ENCODE peak calls at places on chromosomes 11 and 22, in four cellular contexts. One of them, this sample, is unnamed.

GRCh38 chr11:74018331-74019005 is 9.6 kb upstream of the UCP3 start:
- DNase-seq in neural crest cell: no peak
- DNase-seq in Ammon's horn: peak; percentile 87
- DNase-seq in CD4-positive, alpha-beta T cell: no peak
- DNase-seq in this sample: no peak

GRCh38 chr11:94706211-94706610 is 61.9 kb upstream of the AMOTL1 start:
- DNase-seq in neural crest cell: no peak
- DNase-seq in CD4-positive, alpha-beta T cell: no peak
- DNase-seq in Ammon's horn: no peak
- DNase-seq in this sample: no peak

GRCh38 chr11:19727246-19727645 is 14.6 kb downstream of the NAV2 start:
- DNase-seq in neural crest cell: no peak
- DNase-seq in Ammon's horn: peak; percentile 66
- DNase-seq in CD4-positive, alpha-beta T cell: no peak
- DNase-seq in this sample: peak; percentile 93

GRCh38 chr22:44685384-44686056 is 16.5 kb upstream of the PRR5 start:
- DNase-seq in Ammon's horn: no peak
- DNase-seq in CD4-positive, alpha-beta T cell: peak; percentile 67
- DNase-seq in neural crest cell: peak; percentile 52
- DNase-seq in this sample: no peak

GRCh38 chr11:27619039-27619438 is 81.2 kb downstream of the BDNF start:
- DNase-seq in Ammon's horn: no peak
- DNase-seq in CD4-positive, alpha-beta T cell: no peak
- DNase-seq in neural crest cell: no peak
- DNase-seq in this sample: no peak

GRCh38 chr11:126901783-126902182 is 98.8 kb downstream of the KIRREL3 start:
- DNase-seq in Ammon's horn: no peak
- DNase-seq in neural crest cell: no peak
- DNase-seq in CD4-positive, alpha-beta T cell: no peak
- DNase-seq in this sample: no peak

GRCh38 chr11:126282361-126282741 is 542 bp upstream of the TIRAP start:
- DNase-seq in neural crest cell: peak; percentile 21
- DNase-seq in CD4-positive, alpha-beta T cell: peak; percentile 33
- DNase-seq in Ammon's horn: peak; percentile 69
- DNase-seq in this sample: peak; percentile 61

GRCh38 chr22:50399751-50400331 is 56.7 kb downstream of the PPP6R2 start:
- DNase-seq in Ammon's horn: peak; percentile 78
- DNase-seq in neural crest cell: peak; percentile 33
- DNase-seq in CD4-positive, alpha-beta T cell: no peak
- DNase-seq in this sample: peak; percentile 69

GRCh38 chr11:13357232-13357631 is 79.6 kb downstream of the BMAL1 start:
- DNase-seq in Ammon's horn: no peak
- DNase-seq in neural crest cell: no peak
- DNase-seq in CD4-positive, alpha-beta T cell: no peak
- DNase-seq in this sample: no peak

GRCh38 chr11:9606799-9607510 is 33.5 kb downstream of the WEE1 start:
- DNase-seq in Ammon's horn: no peak
- DNase-seq in CD4-positive, alpha-beta T cell: no peak
- DNase-seq in neural crest cell: no peak
- DNase-seq in this sample: peak; percentile 58

GRCh38 chr11:120645639-120646038 is 134.1 kb downstream of the GRIK4 start:
- DNase-seq in Ammon's horn: no peak
- DNase-seq in neural crest cell: no peak
- DNase-seq in CD4-positive, alpha-beta T cell: no peak
- DNase-seq in this sample: no peak

GRCh38 chr11:2575611-2576051 is 124.2 kb downstream of the KCNQ1OT1 start:
- DNase-seq in CD4-positive, alpha-beta T cell: no peak
- DNase-seq in Ammon's horn: no peak
- DNase-seq in neural crest cell: no peak
- DNase-seq in this sample: no peak

GRCh38 chr22:35334010-35334409 is 34.3 kb downstream of the TOM1 start:
- DNase-seq in Ammon's horn: no peak
- DNase-seq in CD4-positive, alpha-beta T cell: no peak
- DNase-seq in neural crest cell: no peak
- DNase-seq in this sample: no peak

GRCh38 chr11:99632969-99633368 is 612.2 kb downstream of the CNTN5 start:
- DNase-seq in neural crest cell: no peak
- DNase-seq in Ammon's horn: no peak
- DNase-seq in CD4-positive, alpha-beta T cell: no peak
- DNase-seq in this sample: no peak

GRCh38 chr22:21611210-21611977 is 18.4 kb downstream of the YDJC start:
- DNase-seq in Ammon's horn: no peak
- DNase-seq in neural crest cell: no peak
- DNase-seq in CD4-positive, alpha-beta T cell: no peak
- DNase-seq in this sample: no peak

GRCh38 chr11:2993000-2993330 is 836 bp upstream of the NAP1L4 start:
- DNase-seq in CD4-positive, alpha-beta T cell: no peak
- DNase-seq in Ammon's horn: no peak
- DNase-seq in neural crest cell: no peak
- DNase-seq in this sample: no peak

GRCh38 chr11:36389811-36390210 is 93.7 kb downstream of the PRR5L start:
- DNase-seq in CD4-positive, alpha-beta T cell: no peak
- DNase-seq in neural crest cell: no peak
- DNase-seq in Ammon's horn: no peak
- DNase-seq in this sample: no peak

GRCh38 chr11:6612816-6613136 is 760 bp upstream of the TAF10 start:
- DNase-seq in neural crest cell: peak; percentile 30
- DNase-seq in CD4-positive, alpha-beta T cell: no peak
- DNase-seq in Ammon's horn: no peak
- DNase-seq in this sample: no peak

GRCh38 chr22:38167988-38168407 is 13.6 kb downstream of the PLA2G6 start:
- DNase-seq in Ammon's horn: no peak
- DNase-seq in neural crest cell: no peak
- DNase-seq in CD4-positive, alpha-beta T cell: no peak
- DNase-seq in this sample: peak; percentile 90

GRCh38 chr11:67266424-67267187 is at the start of gene GRK2:
- DNase-seq in CD4-positive, alpha-beta T cell: no peak
- DNase-seq in Ammon's horn: no peak
- DNase-seq in neural crest cell: no peak
- DNase-seq in this sample: no peak

GRCh38 chr11:33045551-33046255 is 6.3 kb downstream of the TCP11L1 start:
- DNase-seq in Ammon's horn: no peak
- DNase-seq in neural crest cell: no peak
- DNase-seq in CD4-positive, alpha-beta T cell: no peak
- DNase-seq in this sample: no peak

GRCh38 chr11:6925636-6926207 is 504 bp upstream of the ZNF215 start:
- DNase-seq in neural crest cell: peak; percentile 7
- DNase-seq in Ammon's horn: peak; percentile 25
- DNase-seq in CD4-positive, alpha-beta T cell: no peak
- DNase-seq in this sample: peak; percentile 32

GRCh38 chr11:86294026-86294425 is 8.0 kb upstream of the HIKESHI start:
- DNase-seq in Ammon's horn: no peak
- DNase-seq in neural crest cell: no peak
- DNase-seq in CD4-positive, alpha-beta T cell: no peak
- DNase-seq in this sample: no peak

GRCh38 chr11:57316017-57316416 is 8.7 kb downstream of the TNKS1BP1 start:
- DNase-seq in Ammon's horn: no peak
- DNase-seq in neural crest cell: no peak
- DNase-seq in CD4-positive, alpha-beta T cell: no peak
- DNase-seq in this sample: no peak

GRCh38 chr22:46043816-46044717 is 67.1 kb upstream of the WNT7B start:
- DNase-seq in Ammon's horn: no peak
- DNase-seq in CD4-positive, alpha-beta T cell: no peak
- DNase-seq in neural crest cell: no peak
- DNase-seq in this sample: peak; percentile 88

GRCh38 chr22:50218996-50219727 is 18.4 kb downstream of the SELENOO start:
- DNase-seq in Ammon's horn: no peak
- DNase-seq in CD4-positive, alpha-beta T cell: no peak
- DNase-seq in neural crest cell: no peak
- DNase-seq in this sample: peak; percentile 58

GRCh38 chr22:19709063-19709769 is 5.1 kb upstream of the SEPTIN5 start:
- DNase-seq in neural crest cell: no peak
- DNase-seq in Ammon's horn: no peak
- DNase-seq in CD4-positive, alpha-beta T cell: no peak
- DNase-seq in this sample: no peak

GRCh38 chr22:25928038-25928437 is 186.1 kb downstream of the MYO18B start:
- DNase-seq in neural crest cell: no peak
- DNase-seq in CD4-positive, alpha-beta T cell: no peak
- DNase-seq in Ammon's horn: no peak
- DNase-seq in this sample: no peak

GRCh38 chr11:80165763-80166162 is 724.9 kb upstream of the TENM4 start:
- DNase-seq in neural crest cell: no peak
- DNase-seq in Ammon's horn: no peak
- DNase-seq in CD4-positive, alpha-beta T cell: no peak
- DNase-seq in this sample: no peak

GRCh38 chr11:128928400-128928799 is 14.3 kb downstream of the TP53AIP1 start:
- DNase-seq in Ammon's horn: no peak
- DNase-seq in CD4-positive, alpha-beta T cell: no peak
- DNase-seq in neural crest cell: no peak
- DNase-seq in this sample: no peak

GRCh38 chr22:37455896-37456295 is 28.6 kb upstream of the ELFN2 start:
- DNase-seq in CD4-positive, alpha-beta T cell: no peak
- DNase-seq in neural crest cell: no peak
- DNase-seq in Ammon's horn: no peak
- DNase-seq in this sample: no peak

GRCh38 chr11:73914284-73914683 is 36.5 kb upstream of the DNAJB13 start:
- DNase-seq in CD4-positive, alpha-beta T cell: no peak
- DNase-seq in neural crest cell: no peak
- DNase-seq in Ammon's horn: no peak
- DNase-seq in this sample: no peak

GRCh38 chr11:20125927-20126326 is 34.3 kb downstream of the DBX1 start:
- DNase-seq in neural crest cell: no peak
- DNase-seq in Ammon's horn: no peak
- DNase-seq in CD4-positive, alpha-beta T cell: no peak
- DNase-seq in this sample: no peak

GRCh38 chr11:102287963-102288744 is 29.1 kb upstream of the BIRC3 start:
- DNase-seq in CD4-positive, alpha-beta T cell: no peak
- DNase-seq in Ammon's horn: peak; percentile 82
- DNase-seq in neural crest cell: peak; percentile 30
- DNase-seq in this sample: peak; percentile 76

GRCh38 chr11:1920909-1921575 is 1.5 kb downstream of the TNNT3 start:
- DNase-seq in neural crest cell: no peak
- DNase-seq in CD4-positive, alpha-beta T cell: no peak
- DNase-seq in Ammon's horn: no peak
- DNase-seq in this sample: no peak

GRCh38 chr11:70381872-70382842 is 16.2 kb upstream of the CTTN start:
- DNase-seq in Ammon's horn: no peak
- DNase-seq in CD4-positive, alpha-beta T cell: no peak
- DNase-seq in neural crest cell: no peak
- DNase-seq in this sample: no peak